ENCODE peak calls at places on chromosomes 2 and 18, in eight cellular contexts. One of them, this sample, is unnamed.

GRCh38 chr18:10726198-10727068 is 200.6 kb downstream of the NAPG start:
- DNase-seq in OCI-LY7: no peak
- DNase-seq in HCT116: no peak
- DNase-seq in astrocyte: no peak
- DNase-seq in aorta: no peak
- DNase-seq in MM.1S: no peak
- DNase-seq in lung: no peak
- DNase-seq in CD8-positive, alpha-beta memory T cell: no peak
- DNase-seq in this sample: no peak

GRCh38 chr18:26432651-26433424 is 115.5 kb downstream of the KCTD1 start:
- DNase-seq in OCI-LY7: no peak
- DNase-seq in HCT116: no peak
- DNase-seq in astrocyte: no peak
- DNase-seq in aorta: no peak
- DNase-seq in MM.1S: no peak
- DNase-seq in lung: no peak
- DNase-seq in CD8-positive, alpha-beta memory T cell: no peak
- DNase-seq in this sample: no peak

GRCh38 chr2:43803113-43803512 is 29.3 kb downstream of the DYNC2LI1 start:
- DNase-seq in OCI-LY7: no peak
- DNase-seq in HCT116: no peak
- DNase-seq in astrocyte: no peak
- DNase-seq in aorta: no peak
- DNase-seq in MM.1S: no peak
- DNase-seq in lung: no peak
- DNase-seq in CD8-positive, alpha-beta memory T cell: no peak
- DNase-seq in this sample: no peak

GRCh38 chr2:241844066-241844728 is 14.5 kb downstream of the PDCD1 start:
- DNase-seq in OCI-LY7: no peak
- DNase-seq in HCT116: peak
- DNase-seq in astrocyte: peak
- DNase-seq in aorta: peak
- DNase-seq in MM.1S: peak
- DNase-seq in lung: no peak
- DNase-seq in CD8-positive, alpha-beta memory T cell: peak
- DNase-seq in this sample: peak

GRCh38 chr2:240627736-240628506 is 2.6 kb downstream of the GPR35 start:
- DNase-seq in OCI-LY7: no peak
- DNase-seq in HCT116: no peak
- DNase-seq in astrocyte: no peak
- DNase-seq in aorta: no peak
- DNase-seq in MM.1S: no peak
- DNase-seq in lung: no peak
- DNase-seq in CD8-positive, alpha-beta memory T cell: no peak
- DNase-seq in this sample: peak

GRCh38 chr2:127098711-127099110 is 8.2 kb downstream of the BIN1 start:
- DNase-seq in OCI-LY7: no peak
- DNase-seq in HCT116: no peak
- DNase-seq in astrocyte: no peak
- DNase-seq in aorta: peak
- DNase-seq in MM.1S: no peak
- DNase-seq in lung: no peak
- DNase-seq in CD8-positive, alpha-beta memory T cell: no peak
- DNase-seq in this sample: no peak

GRCh38 chr18:66119347-66119746 is 368.5 kb downstream of the CDH7 start:
- DNase-seq in OCI-LY7: no peak
- DNase-seq in HCT116: no peak
- DNase-seq in astrocyte: no peak
- DNase-seq in aorta: no peak
- DNase-seq in MM.1S: no peak
- DNase-seq in lung: no peak
- DNase-seq in CD8-positive, alpha-beta memory T cell: no peak
- DNase-seq in this sample: no peak

GRCh38 chr2:203936535-203936934 is at the start of gene ICOS:
- DNase-seq in OCI-LY7: no peak
- DNase-seq in HCT116: no peak
- DNase-seq in astrocyte: no peak
- DNase-seq in aorta: no peak
- DNase-seq in MM.1S: no peak
- DNase-seq in lung: no peak
- DNase-seq in CD8-positive, alpha-beta memory T cell: no peak
- DNase-seq in this sample: no peak

GRCh38 chr2:95374916-95375471 is 27.5 kb upstream of the FAHD2A start:
- DNase-seq in OCI-LY7: no peak
- DNase-seq in HCT116: no peak
- DNase-seq in astrocyte: peak
- DNase-seq in aorta: no peak
- DNase-seq in MM.1S: no peak
- DNase-seq in lung: no peak
- DNase-seq in CD8-positive, alpha-beta memory T cell: no peak
- DNase-seq in this sample: peak

GRCh38 chr2:203579131-203579643 is 44.1 kb upstream of the RAPH1 start:
- DNase-seq in OCI-LY7: no peak
- DNase-seq in HCT116: peak
- DNase-seq in astrocyte: peak
- DNase-seq in aorta: no peak
- DNase-seq in MM.1S: peak
- DNase-seq in lung: peak
- DNase-seq in CD8-positive, alpha-beta memory T cell: no peak
- DNase-seq in this sample: no peak

GRCh38 chr2:133821107-133821760 is 253.0 kb upstream of the NCKAP5 start:
- DNase-seq in OCI-LY7: no peak
- DNase-seq in HCT116: no peak
- DNase-seq in astrocyte: peak
- DNase-seq in aorta: no peak
- DNase-seq in MM.1S: no peak
- DNase-seq in lung: no peak
- DNase-seq in CD8-positive, alpha-beta memory T cell: no peak
- DNase-seq in this sample: no peak

GRCh38 chr2:85438291-85439110 is 20.0 kb downstream of the SH2D6 start:
- DNase-seq in OCI-LY7: no peak
- DNase-seq in HCT116: no peak
- DNase-seq in astrocyte: no peak
- DNase-seq in aorta: no peak
- DNase-seq in MM.1S: no peak
- DNase-seq in lung: no peak
- DNase-seq in CD8-positive, alpha-beta memory T cell: no peak
- DNase-seq in this sample: peak

GRCh38 chr2:149365826-149366583 is 35.6 kb downstream of the LYPD6 start:
- DNase-seq in OCI-LY7: no peak
- DNase-seq in HCT116: peak
- DNase-seq in astrocyte: peak
- DNase-seq in aorta: no peak
- DNase-seq in MM.1S: no peak
- DNase-seq in lung: no peak
- DNase-seq in CD8-positive, alpha-beta memory T cell: no peak
- DNase-seq in this sample: no peak

GRCh38 chr2:121260370-121261154 is 24.4 kb downstream of the TFCP2L1 start:
- DNase-seq in OCI-LY7: no peak
- DNase-seq in HCT116: no peak
- DNase-seq in astrocyte: no peak
- DNase-seq in aorta: no peak
- DNase-seq in MM.1S: no peak
- DNase-seq in lung: no peak
- DNase-seq in CD8-positive, alpha-beta memory T cell: no peak
- DNase-seq in this sample: no peak

GRCh38 chr2:211564441-211564840 is 974.2 kb downstream of the ERBB4 start:
- DNase-seq in OCI-LY7: no peak
- DNase-seq in HCT116: no peak
- DNase-seq in astrocyte: no peak
- DNase-seq in aorta: no peak
- DNase-seq in MM.1S: no peak
- DNase-seq in lung: no peak
- DNase-seq in CD8-positive, alpha-beta memory T cell: no peak
- DNase-seq in this sample: no peak

GRCh38 chr2:131418625-131419024 is 54.7 kb upstream of the RAB6D start:
- DNase-seq in OCI-LY7: no peak
- DNase-seq in HCT116: no peak
- DNase-seq in astrocyte: no peak
- DNase-seq in aorta: no peak
- DNase-seq in MM.1S: no peak
- DNase-seq in lung: no peak
- DNase-seq in CD8-positive, alpha-beta memory T cell: no peak
- DNase-seq in this sample: no peak

GRCh38 chr18:51255694-51256093 is 58.2 kb upstream of the MEX3C start:
- DNase-seq in OCI-LY7: no peak
- DNase-seq in HCT116: no peak
- DNase-seq in astrocyte: no peak
- DNase-seq in aorta: no peak
- DNase-seq in MM.1S: no peak
- DNase-seq in lung: no peak
- DNase-seq in CD8-positive, alpha-beta memory T cell: no peak
- DNase-seq in this sample: no peak

GRCh38 chr2:30565860-30566358 is 118.9 kb downstream of the LCLAT1 start:
- DNase-seq in OCI-LY7: no peak
- DNase-seq in HCT116: no peak
- DNase-seq in astrocyte: no peak
- DNase-seq in aorta: no peak
- DNase-seq in MM.1S: no peak
- DNase-seq in lung: no peak
- DNase-seq in CD8-positive, alpha-beta memory T cell: no peak
- DNase-seq in this sample: peak

GRCh38 chr2:112182581-112183034 is 44.4 kb downstream of the FBLN7 start:
- DNase-seq in OCI-LY7: no peak
- DNase-seq in HCT116: no peak
- DNase-seq in astrocyte: no peak
- DNase-seq in aorta: no peak
- DNase-seq in MM.1S: no peak
- DNase-seq in lung: no peak
- DNase-seq in CD8-positive, alpha-beta memory T cell: no peak
- DNase-seq in this sample: no peak

GRCh38 chr18:31134988-31135529 is 27.6 kb downstream of the DSC1 start:
- DNase-seq in OCI-LY7: no peak
- DNase-seq in HCT116: no peak
- DNase-seq in astrocyte: no peak
- DNase-seq in aorta: no peak
- DNase-seq in MM.1S: no peak
- DNase-seq in lung: no peak
- DNase-seq in CD8-positive, alpha-beta memory T cell: no peak
- DNase-seq in this sample: no peak
- H3K27ac ChIP-seq in OCI-LY7: no peak
- H3K27ac ChIP-seq in HCT116: no peak
- H3K27ac ChIP-seq in astrocyte: no peak
- H3K27ac ChIP-seq in aorta: no peak
- H3K27ac ChIP-seq in MM.1S: no peak
- H3K27ac ChIP-seq in lung: no peak
- H3K27ac ChIP-seq in CD8-positive, alpha-beta memory T cell: no peak
- H3K27ac ChIP-seq in this sample: no peak

DNA sequence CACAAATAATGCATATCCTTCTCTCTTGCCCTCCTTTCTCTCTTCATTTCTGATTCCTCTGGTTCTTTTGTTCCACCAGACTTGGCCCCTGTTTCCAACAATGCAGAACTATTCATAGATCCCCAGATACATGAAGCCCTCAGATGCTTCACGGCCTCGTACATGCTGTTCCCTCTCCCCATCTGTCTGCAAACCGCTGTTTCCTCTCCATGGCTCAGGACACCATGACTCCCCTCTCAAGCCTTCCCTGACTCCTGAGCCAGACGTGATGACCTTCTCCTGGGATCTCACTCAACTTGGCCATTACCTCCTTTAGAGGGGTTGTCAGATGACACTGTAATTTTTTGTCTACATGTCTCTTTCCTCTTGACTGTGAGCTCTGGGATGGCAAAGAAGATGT is 15.5 kb downstream of the NEB start:
- DNase-seq in OCI-LY7: no peak
- DNase-seq in HCT116: no peak
- DNase-seq in astrocyte: no peak
- DNase-seq in aorta: no peak
- DNase-seq in MM.1S: no peak
- DNase-seq in lung: no peak
- DNase-seq in CD8-positive, alpha-beta memory T cell: no peak
- DNase-seq in this sample: no peak
- H3K4me3 ChIP-seq in OCI-LY7: no peak
- H3K4me3 ChIP-seq in HCT116: no peak
- H3K4me3 ChIP-seq in astrocyte: no peak
- H3K4me3 ChIP-seq in aorta: no peak
- H3K4me3 ChIP-seq in MM.1S: no peak
- H3K4me3 ChIP-seq in lung: no peak
- H3K4me3 ChIP-seq in CD8-positive, alpha-beta memory T cell: no peak
- H3K4me3 ChIP-seq in this sample: no peak

DNA sequence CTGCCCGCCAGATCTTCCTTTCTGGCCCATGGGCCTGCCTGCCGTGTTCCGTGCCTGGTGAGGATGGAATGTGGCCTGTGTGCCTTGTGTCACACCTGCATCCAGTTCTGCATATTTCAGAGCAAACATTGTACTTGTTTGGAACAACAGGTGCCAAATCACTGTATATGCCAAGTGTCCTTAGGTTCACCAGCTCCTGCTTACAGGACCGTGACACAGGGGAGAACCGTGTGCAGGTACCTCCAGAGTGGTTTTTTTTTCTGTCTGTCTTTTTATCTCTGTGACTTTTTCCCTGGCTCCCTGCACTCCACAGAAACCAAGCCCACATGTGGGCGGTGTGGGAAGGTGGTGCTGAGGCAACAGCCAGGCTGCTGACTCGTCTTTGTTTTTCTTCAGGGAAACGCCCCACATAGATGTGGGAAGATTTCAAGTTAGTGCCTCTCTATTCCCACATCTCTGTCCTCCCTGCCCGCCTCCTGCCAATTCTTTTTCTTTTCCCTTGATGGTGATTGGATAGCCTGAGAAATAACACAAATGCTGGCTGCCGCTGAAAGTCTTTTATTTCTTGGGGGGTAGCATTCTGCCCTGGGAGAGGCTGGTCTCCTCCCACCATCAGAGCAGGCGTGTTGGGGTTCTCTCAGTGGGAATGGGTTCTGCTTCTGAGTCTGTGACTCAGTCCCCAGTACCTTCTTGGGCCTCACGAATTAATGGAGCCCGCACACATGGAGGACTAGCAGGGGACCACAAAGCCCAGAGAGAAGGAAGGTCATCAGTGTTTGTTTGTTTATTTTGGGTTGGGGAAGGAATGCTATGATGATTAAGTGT is 21.3 kb downstream of the GRHL1 start:
- DNase-seq in OCI-LY7: no peak
- DNase-seq in HCT116: no peak
- DNase-seq in astrocyte: peak
- DNase-seq in aorta: peak
- DNase-seq in MM.1S: no peak
- DNase-seq in lung: no peak
- DNase-seq in CD8-positive, alpha-beta memory T cell: no peak
- DNase-seq in this sample: no peak
- H3K27ac ChIP-seq in OCI-LY7: no peak
- H3K27ac ChIP-seq in HCT116: no peak
- H3K27ac ChIP-seq in astrocyte: peak
- H3K27ac ChIP-seq in aorta: no peak
- H3K27ac ChIP-seq in MM.1S: no peak
- H3K27ac ChIP-seq in lung: no peak
- H3K27ac ChIP-seq in CD8-positive, alpha-beta memory T cell: no peak
- H3K27ac ChIP-seq in this sample: no peak

DNA sequence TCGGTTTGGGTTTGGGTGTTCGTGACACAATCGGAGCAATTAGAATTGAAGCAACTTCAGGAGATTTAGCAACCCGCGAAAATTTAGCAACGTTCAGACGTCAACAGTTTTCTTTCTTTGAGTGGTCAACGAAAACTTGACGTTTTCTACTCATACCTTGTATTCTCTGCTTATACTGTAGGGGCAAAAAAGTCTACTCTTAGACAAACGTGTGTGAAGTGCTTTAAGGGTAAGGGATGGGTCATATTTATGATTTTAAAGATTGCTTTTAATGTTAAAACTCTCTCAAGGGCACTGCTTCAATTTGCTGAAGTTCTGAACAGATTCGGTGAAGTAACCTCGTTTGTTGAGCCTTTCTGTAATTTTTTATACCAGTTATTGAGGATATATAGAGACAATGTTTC is 9.5 kb downstream of the OTX1 start:
- DNase-seq in OCI-LY7: no peak
- DNase-seq in HCT116: no peak
- DNase-seq in astrocyte: no peak
- DNase-seq in aorta: no peak
- DNase-seq in MM.1S: no peak
- DNase-seq in lung: no peak
- DNase-seq in CD8-positive, alpha-beta memory T cell: no peak
- DNase-seq in this sample: no peak
- H3K4me3 ChIP-seq in OCI-LY7: no peak
- H3K4me3 ChIP-seq in HCT116: no peak
- H3K4me3 ChIP-seq in astrocyte: no peak
- H3K4me3 ChIP-seq in aorta: no peak
- H3K4me3 ChIP-seq in MM.1S: no peak
- H3K4me3 ChIP-seq in lung: no peak
- H3K4me3 ChIP-seq in CD8-positive, alpha-beta memory T cell: no peak
- H3K4me3 ChIP-seq in this sample: no peak

This sample was measured in left ventricle myocardium inferior.